ENCODE peak calls at places on chromosomes 16 and 17, in eight cellular contexts. A is A172, E is aorta, C is pulmonary artery endothelial cell, S is thoracic aorta, Z is PC-3, Q is non-pigmented ciliary epithelial cell, I is NCI-H345. U is an unnamed sample.

GRCh38 chr16:83863682-83864081 is 35.2 kb upstream of the MLYCD start:
- DNase-seq in Q (no peak), C (no peak), S (no peak), E (no peak), A (no peak), Z (no peak), I (no peak), U (no peak)

GRCh38 chr17:65366102-65366844 is 195.2 kb downstream of the AXIN2 start:
- DNase-seq in A (no peak), E (no peak), I (no peak), C (no peak), S (no peak), Z (no peak), Q (no peak), U (no peak)

GRCh38 chr17:32504166-32504990 is 17.6 kb downstream of the CDK5R1 start:
- DNase-seq in Q (no peak), Z (no peak), I (no peak), S (no peak), E (no peak), C (no peak), A (peak), U (no peak)

GRCh38 chr17:6496116-6496481 is 51.8 kb downstream of the PIMREG start:
- DNase-seq in Z (no peak), E (peak), Q (no peak), I (no peak), C (no peak), S (no peak), A (no peak), U (no peak)

GRCh38 chr17:21288581-21289017 is 4.1 kb downstream of the MAP2K3 start:
- DNase-seq in C (no peak), A (no peak), S (no peak), Q (no peak), Z (peak), I (no peak), E (no peak), U (no peak)

GRCh38 chr17:56478836-56479447 is 114.6 kb upstream of the NOG start:
- DNase-seq in I (no peak), Z (peak), C (peak), S (no peak), Q (no peak), A (peak), E (no peak), U (peak)

GRCh38 chr16:85123891-85124635 is 11.8 kb upstream of the CIBAR2 start:
- DNase-seq in Z (peak), Q (no peak), C (peak), E (peak), I (no peak), S (peak), A (peak), U (peak)

GRCh38 chr17:79981661-79982101 is 54.0 kb downstream of the TBC1D16 start:
- DNase-seq in E (peak), I (no peak), A (no peak), Z (no peak), C (no peak), Q (no peak), S (no peak), U (no peak)

GRCh38 chr17:2023692-2024571 is 1.2 kb downstream of the RTN4RL1 start:
- DNase-seq in I (peak), Z (peak), Q (no peak), E (no peak), C (no peak), S (no peak), A (no peak), U (no peak)

GRCh38 chr16:47716571-47716970 is 255.4 kb downstream of the PHKB start:
- DNase-seq in C (no peak), S (no peak), I (no peak), Z (no peak), A (peak), E (no peak), Q (no peak), U (no peak)

GRCh38 chr17:45103269-45103795 is 29.0 kb downstream of the PLCD3 start:
- DNase-seq in E (no peak), C (no peak), I (no peak), A (no peak), Z (no peak), S (no peak), Q (no peak), U (no peak)

GRCh38 chr16:80387308-80387921 is 153.4 kb upstream of the DYNLRB2 start:
- DNase-seq in E (no peak), Z (no peak), I (no peak), C (no peak), S (no peak), A (no peak), Q (no peak), U (no peak)

GRCh38 chr17:73105448-73105847 is 13.0 kb upstream of the SLC39A11 start:
- DNase-seq in C (no peak), S (no peak), Z (no peak), I (no peak), Q (no peak), A (no peak), E (no peak), U (no peak)

GRCh38 chr16:31529398-31530312 is 2.0 kb downstream of the AHSP start:
- DNase-seq in I (peak), A (no peak), Q (no peak), E (no peak), Z (no peak), C (no peak), S (no peak), U (no peak)

GRCh38 chr16:50099957-50100648 is 34.3 kb downstream of the HEATR3 start:
- DNase-seq in Z (no peak), E (no peak), A (no peak), C (no peak), Q (no peak), I (no peak), S (no peak), U (no peak)

GRCh38 chr16:63410594-63410993 is 1374.4 kb upstream of the CDH8 start:
- DNase-seq in E (no peak), S (no peak), I (no peak), Z (no peak), Q (no peak), A (no peak), C (no peak), U (no peak)

GRCh38 chr17:50349241-50349595 is 3.3 kb downstream of the XYLT2 start:
- DNase-seq in I (no peak), S (no peak), A (no peak), Z (no peak), Q (no peak), C (no peak), E (peak), U (no peak)

GRCh38 chr17:29256116-29256515 is 9.5 kb downstream of the CRYBA1 start:
- DNase-seq in Q (no peak), E (no peak), I (no peak), S (no peak), C (no peak), Z (no peak), A (no peak), U (no peak)

GRCh38 chr17:15122857-15123256 is 142.3 kb downstream of the PMP22 start:
- DNase-seq in I (no peak), Z (no peak), C (no peak), Q (no peak), S (no peak), A (no peak), E (no peak), U (no peak)

GRCh38 chr17:73191443-73192218 is 1.2 kb upstream of the COG1 start:
- DNase-seq in S (no peak), E (peak), I (peak), A (peak), C (peak), Z (peak), Q (peak), U (peak)

GRCh38 chr16:8173111-8173644 is 417.1 kb downstream of the TMEM114 start:
- DNase-seq in A (peak), I (peak), Z (peak), Q (peak), C (peak), S (no peak), E (no peak), U (peak)

GRCh38 chr17:416293-417206 is 63.9 kb upstream of the RPH3AL start:
- DNase-seq in Q (no peak), S (no peak), A (no peak), C (no peak), E (no peak), I (no peak), Z (no peak), U (no peak)

GRCh38 chr17:40646791-40647548 is 648 bp downstream of the SMARCE1 start:
- DNase-seq in S (no peak), Q (peak), E (no peak), A (no peak), C (no peak), I (peak), Z (peak), U (no peak)

GRCh38 chr17:17514361-17514992 is 18.3 kb upstream of the RASD1 start:
- DNase-seq in I (no peak), C (no peak), E (peak), S (no peak), A (no peak), Z (no peak), Q (no peak), U (no peak)

GRCh38 chr17:81057079-81057730 is 22.3 kb downstream of the BAIAP2 start:
- DNase-seq in I (no peak), A (peak), Z (peak), E (no peak), C (no peak), S (no peak), Q (no peak), U (no peak)

GRCh38 chr17:16040710-16041251 is 41.2 kb downstream of the TTC19 start:
- DNase-seq in C (no peak), A (peak), S (no peak), Z (peak), E (no peak), I (no peak), Q (peak), U (no peak)

GRCh38 chr16:87556941-87557459 is 45.3 kb upstream of the JPH3 start:
- DNase-seq in S (no peak), Z (no peak), E (no peak), Q (no peak), A (no peak), I (no peak), C (no peak), U (no peak)

GRCh38 chr16:51430716-51431369 is 279.8 kb upstream of the SALL1 start:
- DNase-seq in I (no peak), A (no peak), Z (no peak), Q (no peak), E (no peak), S (no peak), C (no peak), U (no peak)

GRCh38 chr16:11058820-11059219 is 114.5 kb downstream of the CLEC16A start:
- DNase-seq in Z (no peak), A (no peak), C (no peak), Q (no peak), I (no peak), S (no peak), E (no peak), U (no peak)

GRCh38 chr17:43636446-43636845 is 25.3 kb downstream of the MEOX1 start:
- DNase-seq in I (no peak), A (no peak), S (no peak), Z (no peak), E (no peak), Q (no peak), C (no peak), U (no peak)

GRCh38 chr16:23182206-23182674 is 305 bp upstream of the SCNN1G start:
- DNase-seq in C (peak), Q (no peak), Z (peak), S (no peak), I (peak), A (peak), E (peak), U (peak)